ENCODE peak calls at places on chromosomes 4 and X, in nine cellular contexts. W is osteocyte; N is Ammon's horn; P is GM04503; X is stimulated activated CD8-positive, alpha-beta memory T cell treated with anti-CD3 and anti-CD28 coated beads, Interleukin-12 subunit alpha, Interleukin-12 subunit beta, amount 100 ng/mL, for 1 hour; Y is cardiac muscle cell; M is RPMI8226; I is nephron progenitor cell; G is NB4. Z is an unnamed sample.

GRCh38 chrX:54825716-54826428 is 18.3 kb downstream of the MAGED2 start:
- DNase-seq in W (no peak), N (no peak), P (no peak), X (no peak), Y (no peak), M (no peak), I (no peak), G (no peak), Z (no peak)

GRCh38 chr4:10590896-10591295 is 93.7 kb downstream of the CLNK start:
- DNase-seq in W (no peak), N (no peak), P (no peak), X (no peak), Y (no peak), M (no peak), I (no peak), G (no peak), Z (no peak)

GRCh38 chrX:39592776-39593175 is 505.0 kb downstream of the BCOR start:
- DNase-seq in W (no peak), N (peak), P (no peak), X (no peak), Y (peak), M (no peak), I (no peak), G (no peak), Z (peak)

GRCh38 chr4:2837110-2837903 is 6.3 kb upstream of the ADD1 start:
- DNase-seq in W (peak), N (no peak), P (no peak), X (no peak), Y (no peak), M (no peak), I (no peak), G (no peak), Z (no peak)

GRCh38 chr4:76535603-76536380 is 100.8 kb downstream of the SHROOM3 start:
- DNase-seq in W (no peak), N (no peak), P (no peak), X (no peak), Y (no peak), M (no peak), I (no peak), G (no peak), Z (no peak)

GRCh38 chr4:114036864-114037263 is 57.4 kb upstream of the ARSJ start:
- DNase-seq in W (no peak), N (no peak), P (no peak), X (no peak), Y (no peak), M (no peak), I (no peak), G (no peak), Z (no peak)

GRCh38 chrX:134572816-134573682 is 85.2 kb downstream of the PLAC1 start:
- DNase-seq in W (no peak), N (no peak), P (no peak), X (no peak), Y (no peak), M (no peak), I (no peak), G (no peak), Z (no peak)

GRCh38 chr4:6972375-6972650 is 62.7 kb downstream of the TBC1D14 start:
- DNase-seq in W (peak), N (no peak), P (no peak), X (no peak), Y (no peak), M (no peak), I (no peak), G (no peak), Z (no peak)

GRCh38 chr4:94548571-94548970 is 96.8 kb downstream of the PDLIM5 start:
- DNase-seq in W (no peak), N (no peak), P (peak), X (no peak), Y (peak), M (no peak), I (no peak), G (peak), Z (no peak)

GRCh38 chr4:184317234-184317918 is 99.7 kb upstream of the ENPP6 start:
- DNase-seq in W (no peak), N (no peak), P (no peak), X (no peak), Y (no peak), M (no peak), I (no peak), G (no peak), Z (no peak)

GRCh38 chr4:112058433-112058832 is 86.8 kb upstream of the FAM241A start:
- DNase-seq in W (no peak), N (no peak), P (peak), X (no peak), Y (no peak), M (no peak), I (no peak), G (no peak), Z (no peak)

GRCh38 chrX:33132569-33132968 is 78.8 kb downstream of the DMD start:
- DNase-seq in W (no peak), N (no peak), P (no peak), X (no peak), Y (no peak), M (no peak), I (no peak), G (no peak), Z (no peak)

GRCh38 chrX:13263560-13264251 is 56.1 kb downstream of the ATXN3L start:
- DNase-seq in W (no peak), N (no peak), P (no peak), X (no peak), Y (no peak), M (no peak), I (no peak), G (no peak), Z (no peak)

GRCh38 chr4:115929373-115929772 is 816.0 kb upstream of the NDST4 start:
- DNase-seq in W (no peak), N (no peak), P (no peak), X (no peak), Y (no peak), M (no peak), I (no peak), G (no peak), Z (no peak)

GRCh38 chrX:100980608-100981497 is 11.3 kb downstream of the ARL13A start:
- DNase-seq in W (no peak), N (no peak), P (no peak), X (no peak), Y (peak), M (no peak), I (no peak), G (no peak), Z (no peak)

GRCh38 chr4:185395255-185395955 is at the start of gene LRP2BP:
- DNase-seq in W (no peak), N (peak), P (no peak), X (no peak), Y (peak), M (peak), I (no peak), G (peak), Z (peak)

Z was measured in pons.